ENCODE peak calls at places on chromosomes 16 and 17, in seven cellular contexts. J is tibial nerve; Q is heart left ventricle; N is CD8-positive, alpha-beta memory T cell; D is body of pancreas; G is CD8-positive, alpha-beta T cell; X is IMR-90. M is an unnamed sample.

GRCh38 chr17:7435676-7436555 is 681 bp downstream of the TMEM102 start:
- DNase-seq in Q (peak; percentile 46), G (peak; percentile 78), J (no peak), X (no peak), N (peak; percentile 56), D (peak; percentile 62), M (peak; percentile 80)

GRCh38 chr17:19510903-19511302 is 22.8 kb upstream of the SLC47A1 start:
- DNase-seq in X (no peak), N (no peak), Q (no peak), D (no peak), J (no peak), G (no peak), M (no peak)

GRCh38 chr16:56317998-56318912 is 107.1 kb downstream of the AMFR start:
- DNase-seq in X (peak; percentile 70), Q (peak; percentile 83), N (peak; percentile 63), G (peak; percentile 87), J (peak; percentile 84), D (peak; percentile 83), M (peak; percentile 85)

GRCh38 chr16:54590836-54591235 is 304.2 kb upstream of the IRX3 start:
- DNase-seq in D (no peak), N (no peak), Q (no peak), G (no peak), J (no peak), X (no peak), M (no peak)

GRCh38 chr17:8131844-8132441 is 8.0 kb upstream of the HES7 start:
- DNase-seq in Q (no peak), D (no peak), N (no peak), G (no peak), X (no peak), J (no peak), M (no peak)

GRCh38 chr17:50464736-50465135 is 3.9 kb downstream of the CHAD start:
- DNase-seq in D (no peak), X (no peak), J (no peak), N (no peak), Q (no peak), G (no peak), M (no peak)

GRCh38 chr17:28828294-28829040 is 14.1 kb downstream of the FAM222B start:
- DNase-seq in N (no peak), J (no peak), G (no peak), D (no peak), X (peak; percentile 35), Q (no peak), M (no peak)

GRCh38 chr17:35726609-35727460 is 4.6 kb upstream of the RASL10B start:
- DNase-seq in J (peak; percentile 65), X (peak; percentile 88), D (peak; percentile 66), N (no peak), G (no peak), Q (peak; percentile 60), M (peak; percentile 82)

GRCh38 chr16:54342001-54342776 is 55.6 kb upstream of the IRX3 start:
- DNase-seq in G (no peak), J (no peak), D (no peak), Q (no peak), N (no peak), X (no peak), M (no peak)

DNA sequence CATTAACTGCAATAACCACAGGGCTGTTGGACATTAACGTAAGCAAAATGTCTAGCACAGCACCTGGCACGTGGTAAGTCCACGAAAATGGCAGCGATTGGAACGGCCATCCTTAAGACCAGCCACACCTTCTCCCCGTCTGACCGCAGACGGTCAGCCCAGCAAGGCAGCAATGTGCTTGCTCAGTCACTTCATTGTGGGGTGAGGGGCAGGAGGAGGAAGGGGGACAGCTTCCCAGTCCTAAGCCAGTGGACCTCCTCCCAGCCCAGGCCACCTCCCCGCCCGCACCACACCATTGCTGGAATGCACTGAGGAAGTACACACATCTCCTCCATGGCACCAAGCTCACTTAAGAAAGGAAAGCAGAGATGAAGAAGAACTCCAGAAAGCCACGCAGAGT is 8.6 kb upstream of the MYLK3 start:
- DNase-seq in X (no peak), J (no peak), D (no peak), N (no peak), G (no peak), Q (no peak), M (no peak)
- H3K27ac ChIP-seq in X (no peak overlapping the region), J (no peak overlapping the region), D (no peak overlapping the region), N (no peak overlapping the region), G (no peak overlapping the region), Q (peak overlapping the region; percentile 75), M (peak overlapping the region; percentile 68)

GRCh38 chr16:1258906-1259759 is 3.3 kb downstream of the TPSD1 start:
- DNase-seq in N (no peak), X (no peak), G (no peak), Q (peak; percentile 16), D (peak; percentile 42), J (no peak), M (peak; percentile 28)
- H3K4me3 ChIP-seq in N (no peak overlapping the region), X (no peak overlapping the region), G (no peak overlapping the region), Q (no peak overlapping the region), D (no peak overlapping the region), J (no peak overlapping the region), M (no peak overlapping the region)

DNA sequence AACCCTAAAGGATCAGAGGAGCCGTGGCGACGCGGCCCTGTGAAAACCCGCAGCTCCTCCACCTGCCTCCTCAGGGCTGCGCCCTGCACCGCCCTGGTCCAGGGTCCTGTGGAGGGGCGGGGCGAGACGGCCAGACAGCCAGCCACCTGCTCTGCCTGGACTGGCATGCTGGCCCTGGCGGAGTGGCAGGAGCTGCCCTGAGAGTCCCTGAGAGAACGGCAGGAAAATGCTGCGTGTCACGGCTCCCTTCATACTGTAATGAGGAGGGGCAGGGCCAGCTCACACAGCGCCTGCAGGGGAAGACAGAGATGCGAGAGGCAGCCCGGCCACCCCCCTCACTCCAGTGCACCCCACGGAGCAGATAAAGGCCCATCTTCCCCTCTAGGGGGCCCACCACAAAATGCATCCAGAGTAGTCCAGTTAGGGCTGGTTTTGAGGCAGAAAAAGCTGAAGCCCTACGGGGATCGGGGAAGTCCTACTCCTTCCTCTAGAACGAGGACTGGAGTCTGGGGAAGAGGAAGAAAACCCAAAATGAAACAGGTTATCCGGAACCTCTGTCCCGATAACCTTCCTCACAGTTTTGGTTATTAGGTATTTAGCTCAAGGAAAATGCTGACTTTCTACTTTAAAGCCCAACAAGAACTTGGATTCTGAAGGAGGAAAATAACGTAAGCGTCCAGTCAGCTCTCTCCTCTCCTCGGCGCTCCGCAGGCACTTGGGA is 97.6 kb upstream of the DNAH17 start:
- DNase-seq in G (no peak), X (no peak), J (no peak), Q (no peak), D (peak; percentile 65), N (no peak), M (no peak)
- H3K9me3 ChIP-seq in G (no peaks in the 10 kb centered on the region), X (no peaks in the 10 kb centered on the region), J (no peaks in the 10 kb centered on the region), Q (no peaks in the 10 kb centered on the region), D (no peaks in the 10 kb centered on the region), N (no peaks in the 10 kb centered on the region), M (no peaks in the 10 kb centered on the region)

GRCh38 chr17:72470338-72471133 is 349.7 kb downstream of the SOX9 start:
- DNase-seq in G (no peak), N (no peak), Q (no peak), X (no peak), D (no peak), J (no peak), M (no peak)
- H3K27ac ChIP-seq in G (no peak overlapping the region), N (no peak overlapping the region), Q (no peak overlapping the region), X (no peak overlapping the region), D (no peak overlapping the region), J (no peak overlapping the region), M (no peak overlapping the region)

DNA sequence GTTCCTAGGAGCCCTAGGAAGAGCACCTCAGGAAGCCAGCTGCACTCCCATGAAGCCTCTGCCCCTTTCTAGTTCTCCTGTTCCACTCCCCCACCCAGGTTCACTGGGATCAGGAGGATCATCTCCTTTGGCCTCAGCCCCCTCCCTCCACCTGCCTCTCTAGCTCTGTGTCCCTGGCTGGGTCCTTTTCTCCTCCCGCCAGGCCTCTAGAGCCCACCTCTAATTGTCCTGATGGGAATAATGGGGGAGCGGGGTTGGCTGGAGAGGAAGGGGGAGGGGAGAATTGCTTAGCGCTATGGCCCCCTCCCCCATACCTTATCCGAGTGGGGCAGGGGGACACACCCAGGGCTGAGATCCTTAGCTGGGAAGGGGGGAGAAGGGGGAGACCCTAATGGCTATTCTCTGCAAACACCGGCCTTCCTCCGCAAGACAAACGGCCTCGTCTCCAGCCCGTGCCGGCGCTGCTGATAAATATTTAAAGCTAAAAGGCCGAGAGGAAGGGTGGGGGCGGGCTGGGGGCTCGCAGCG is 999 bp downstream of the HOXB7 start:
- DNase-seq in J (no peak), Q (no peak), G (no peak), X (no peak), N (no peak), D (no peak), M (no peak)
- H3K4me3 ChIP-seq in J (peak overlapping the region; percentile 36), Q (peak overlapping the region; percentile 44), G (peak overlapping the region; percentile 90), X (peak overlapping the region; percentile 61), N (peak overlapping the region; percentile 90), D (peak overlapping the region; percentile 36), M (peak overlapping the region; percentile 16)

GRCh38 chr17:21146362-21147021 is 19.7 kb downstream of the DHRS7B start:
- DNase-seq in J (no peak), Q (no peak), X (no peak), G (no peak), N (no peak), D (no peak), M (no peak)

GRCh38 chr17:21143695-21144094 is 16.9 kb downstream of the DHRS7B start:
- DNase-seq in J (no peak), X (no peak), N (no peak), Q (no peak), G (no peak), D (no peak), M (no peak)

DNA sequence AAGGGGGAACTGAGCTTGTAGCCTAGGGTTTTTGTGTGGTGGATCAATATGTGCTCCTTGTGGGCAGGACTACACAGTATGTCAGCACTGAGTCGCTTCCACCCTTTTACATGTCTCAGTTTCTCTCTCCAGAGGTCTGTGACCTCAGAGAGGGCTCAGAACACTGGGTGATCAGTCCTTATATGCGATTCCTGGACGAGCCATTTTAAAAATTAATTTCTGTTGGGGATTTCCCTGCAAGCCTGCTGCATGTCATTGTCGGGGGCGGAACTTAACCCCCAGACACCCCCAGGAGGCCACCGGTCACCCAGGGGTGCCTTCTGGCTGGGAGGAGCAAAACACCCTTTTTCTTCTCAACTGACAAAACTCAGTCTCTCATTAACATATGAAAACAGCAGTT is 14.1 kb downstream of the DHRS7B start:
- DNase-seq in Q (no peak), G (no peak), J (no peak), N (no peak), X (no peak), D (no peak), M (no peak)
- H3K9me3 ChIP-seq in Q (no peaks in the 10 kb centered on the region), G (no peaks in the 10 kb centered on the region), J (no peaks in the 10 kb centered on the region), N (no peaks in the 10 kb centered on the region), X (peaks cover 2% of the 10 kb centered on the region), D (no peaks in the 10 kb centered on the region), M (no peaks in the 10 kb centered on the region)

GRCh38 chr17:64345691-64346376 is 44.8 kb downstream of the PECAM1 start:
- DNase-seq in X (no peak), G (no peak), N (no peak), D (no peak), Q (peak; percentile 62), J (no peak), M (no peak)
- H3K27ac ChIP-seq in X (no peak overlapping the region), G (no peak overlapping the region), N (no peak overlapping the region), D (no peak overlapping the region), Q (peak overlapping the region; percentile 42), J (no peak overlapping the region), M (peak overlapping the region; percentile 34)

GRCh38 chr17:66678061-66678460 is 156.9 kb upstream of the CACNG5 start:
- DNase-seq in J (no peak), D (no peak), G (no peak), Q (no peak), N (no peak), X (no peak), M (no peak)
- H3K4me3 ChIP-seq in J (no peak overlapping the region), D (no peak overlapping the region), G (no peak overlapping the region), Q (no peak overlapping the region), N (no peak overlapping the region), X (no peak overlapping the region), M (no peak overlapping the region)

GRCh38 chr17:22512057-22512456 is 819.7 kb downstream of the KCNJ18 start:
- DNase-seq in N (no peak), X (no peak), D (no peak), J (no peak), G (no peak), Q (no peak), M (no peak)
- H3K9me3 ChIP-seq in N (no peaks in the 10 kb centered on the region), X (peaks cover 20% of the 10 kb centered on the region), D (no peaks in the 10 kb centered on the region), J (no peaks in the 10 kb centered on the region), G (no peaks in the 10 kb centered on the region), Q (no peaks in the 10 kb centered on the region), M (no peaks in the 10 kb centered on the region)

M was measured in right cardiac atrium.